ENCODE peak calls at places on chromosomes 6 and 20, in four cellular contexts. S, V, Q and F are unnamed samples.

GRCh38 chr6:4388675-4389074 is 253.3 kb upstream of the ECI2 start:
- DNase-seq in S (no peak), V (no peak), Q (no peak), F (no peak)

GRCh38 chr20:9510926-9511325 is 3.5 kb upstream of the LAMP5 start:
- DNase-seq in S (no peak), V (no peak), Q (no peak), F (no peak)

GRCh38 chr6:32700391-32701040 is 34.1 kb upstream of the HLA-DQB1 start:
- DNase-seq in S (no peak), V (peak), Q (peak), F (peak)

GRCh38 chr6:113082691-113083090 is 735.6 kb downstream of the RFPL4B start:
- DNase-seq in S (no peak), V (no peak), Q (no peak), F (no peak)

GRCh38 chr6:17012421-17013225 is 89.2 kb upstream of the STMND1 start:
- DNase-seq in S (no peak), V (no peak), Q (no peak), F (no peak)

GRCh38 chr6:11535801-11536230 is 1.7 kb upstream of the TMEM170B start:
- DNase-seq in S (no peak), V (no peak), Q (no peak), F (no peak)

GRCh38 chr6:166826264-166826663 is 130.1 kb downstream of the RNASET2 start:
- DNase-seq in S (no peak), V (no peak), Q (no peak), F (no peak)

GRCh38 chr6:2614842-2615241 is 135.9 kb downstream of the MYLK4 start:
- DNase-seq in S (no peak), V (no peak), Q (no peak), F (no peak)

GRCh38 chr20:61346996-61347906 is 95.2 kb downstream of the CDH4 start:
- DNase-seq in S (no peak), V (no peak), Q (no peak), F (no peak)

GRCh38 chr20:63130654-63131577 is 85.0 kb downstream of the YTHDF1 start:
- DNase-seq in S (peak), V (no peak), Q (no peak), F (peak)

GRCh38 chr20:50632701-50633100 is 58.6 kb downstream of the RIPOR3 start:
- DNase-seq in S (no peak), V (no peak), Q (no peak), F (no peak)

GRCh38 chr20:61437280-61438206 is 185.5 kb downstream of the CDH4 start:
- DNase-seq in S (no peak), V (no peak), Q (no peak), F (peak)

GRCh38 chr20:42113236-42113635 is 495.1 kb upstream of the CHD6 start:
- DNase-seq in S (no peak), V (no peak), Q (no peak), F (no peak)

GRCh38 chr6:73264446-73264845 is 1.4 kb upstream of the KHDC1 start:
- DNase-seq in S (no peak), V (no peak), Q (no peak), F (no peak)

GRCh38 chr6:169162968-169163903 is 90.4 kb downstream of the THBS2 start:
- DNase-seq in S (peak), V (no peak), Q (no peak), F (no peak)

GRCh38 chr20:48750941-48751620 is 76.7 kb downstream of the PREX1 start:
- DNase-seq in S (peak), V (no peak), Q (no peak), F (peak)

GRCh38 chr6:168102093-168102985 is 23.3 kb upstream of the FRMD1 start:
- DNase-seq in S (peak), V (peak), Q (no peak), F (no peak)

GRCh38 chr6:166626177-166627038 is 643 bp downstream of the RPS6KA2 start:
- DNase-seq in S (peak), V (peak), Q (peak), F (no peak)

GRCh38 chr6:35706468-35706867 is 17.8 kb upstream of the FKBP5 start:
- DNase-seq in S (no peak), V (no peak), Q (no peak), F (no peak)

GRCh38 chr6:12011276-12012112 is 618 bp upstream of the HIVEP1 start:
- DNase-seq in S (peak), V (peak), Q (peak), F (peak)

GRCh38 chr6:16504608-16505007 is 256.7 kb downstream of the ATXN1 start:
- DNase-seq in S (no peak), V (no peak), Q (no peak), F (no peak)

GRCh38 chr6:52595000-52595795 is 18.3 kb upstream of the TRAM2 start:
- DNase-seq in S (no peak), V (peak), Q (peak), F (no peak)

GRCh38 chr6:4805553-4806307 is 29.5 kb downstream of the CDYL start:
- DNase-seq in S (peak), V (peak), Q (no peak), F (peak)

GRCh38 chr6:34888874-34889555 is at the start of gene ANKS1A:
- DNase-seq in S (peak), V (peak), Q (peak), F (peak)

GRCh38 chr6:1864496-1864895 is 254.8 kb downstream of the FOXC1 start:
- DNase-seq in S (no peak), V (peak), Q (no peak), F (no peak)